ENCODE peak calls at places on chromosomes 4 and X, in seven cellular contexts. T is CD8-positive, alpha-beta memory T cell; F is GM23248; G is tibial artery; X is aorta; W is uterus; Q is SK-N-SH. B is an unnamed sample.

GRCh38 chr4:15757084-15757483 is 21.0 kb upstream of the CD38 start:
- DNase-seq in W (no peak), G (no peak), F (no peak), T (no peak), Q (no peak), X (no peak), B (no peak)

GRCh38 chr4:23930750-23931488 is 41.1 kb upstream of the PPARGC1A start:
- DNase-seq in T (no peak), W (peak; percentile 19), Q (peak; percentile 42), X (peak; percentile 78), F (peak; percentile 45), G (peak; percentile 75), B (no peak)

GRCh38 chrX:9310596-9310995 is 154.3 kb upstream of the TBL1X start:
- DNase-seq in X (no peak), W (no peak), F (peak; percentile 67), Q (no peak), T (no peak), G (no peak), B (no peak)

GRCh38 chr4:52100062-52100461 is 49.0 kb downstream of the SPATA18 start:
- DNase-seq in T (no peak), F (peak; percentile 22), W (no peak), G (no peak), Q (no peak), X (no peak), B (no peak)

GRCh38 chrX:38985375-38985774 is 184.1 kb downstream of the MID1IP1 start:
- DNase-seq in G (no peak), X (no peak), Q (peak; percentile 13), F (peak; percentile 41), T (no peak), W (no peak), B (no peak)

GRCh38 chr4:124883642-124884041 is 171.1 kb upstream of the ANKRD50 start:
- DNase-seq in W (no peak), G (no peak), F (peak; percentile 23), X (no peak), T (no peak), Q (no peak), B (no peak)

GRCh38 chrX:38870386-38870895 is 69.2 kb downstream of the MID1IP1 start:
- DNase-seq in F (no peak), W (no peak), Q (no peak), X (no peak), T (no peak), G (no peak), B (no peak)

GRCh38 chr4:25536577-25537325 is 118.9 kb upstream of the SLC34A2 start:
- DNase-seq in Q (no peak), W (no peak), G (no peak), F (no peak), T (no peak), X (no peak), B (no peak)

GRCh38 chrX:123171781-123172180 is 12.3 kb upstream of the GRIA3 start:
- DNase-seq in F (peak; percentile 53), Q (no peak), G (no peak), W (no peak), X (no peak), T (no peak), B (no peak)

GRCh38 chr4:152709675-152710438 is 30.1 kb upstream of the TMEM154 start:
- DNase-seq in T (no peak), W (no peak), X (no peak), G (no peak), Q (no peak), F (peak; percentile 4), B (no peak)

GRCh38 chrX:75291611-75292010 is 17.7 kb downstream of the UPRT start:
- DNase-seq in G (no peak), Q (no peak), W (no peak), X (no peak), F (no peak), T (no peak), B (no peak)

GRCh38 chrX:75295641-75296040 is 21.8 kb downstream of the UPRT start:
- DNase-seq in Q (no peak), G (no peak), F (no peak), X (no peak), W (no peak), T (no peak), B (no peak)

GRCh38 chrX:75301060-75301459 is 27.2 kb downstream of the UPRT start:
- DNase-seq in W (no peak), Q (no peak), X (no peak), F (peak; percentile 1), G (peak; percentile 18), T (no peak), B (no peak)

DNA sequence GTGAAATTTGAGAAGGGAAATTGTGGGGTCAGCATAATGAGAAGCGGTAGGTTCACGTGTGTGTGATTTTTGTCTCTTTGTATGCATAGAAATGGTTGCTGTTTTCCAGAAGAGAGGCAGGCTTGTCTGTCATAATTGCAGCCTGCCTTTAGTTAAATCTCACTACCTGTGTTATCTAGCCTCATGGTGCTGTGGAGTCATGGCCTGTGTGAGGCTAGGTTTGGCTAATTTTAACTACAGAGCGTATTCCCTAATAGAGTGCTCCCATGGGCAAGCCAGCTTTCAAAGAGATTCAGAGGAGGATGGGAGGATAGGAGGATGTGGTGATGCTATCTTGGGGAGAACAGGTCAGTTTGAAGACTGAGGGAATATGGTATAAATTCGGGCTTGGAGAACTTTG is 23.6 kb downstream of the UPRT start:
- DNase-seq in X (no peak), G (no peak), W (no peak), Q (no peak), F (no peak), T (no peak), B (no peak)
- H3K4me1 ChIP-seq in X (no peaks in the 10 kb centered on the region), G (no peaks in the 10 kb centered on the region), W (no peaks in the 10 kb centered on the region), Q (no peaks in the 10 kb centered on the region), F (no peaks in the 10 kb centered on the region), T (no peaks in the 10 kb centered on the region), B (no peaks in the 10 kb centered on the region)

GRCh38 chrX:148592595-148592994 is 92.2 kb downstream of the AFF2 start:
- DNase-seq in W (no peak), T (no peak), F (no peak), X (no peak), Q (no peak), G (no peak), B (no peak)

GRCh38 chrX:148593987-148594386 is 93.6 kb downstream of the AFF2 start:
- DNase-seq in G (no peak), X (no peak), W (no peak), Q (no peak), T (no peak), F (no peak), B (no peak)

GRCh38 chrX:148588649-148589310 is 88.4 kb downstream of the AFF2 start:
- DNase-seq in X (no peak), W (no peak), Q (no peak), G (no peak), F (peak; percentile 41), T (no peak), B (no peak)

GRCh38 chrX:148593146-148593545 is 92.7 kb downstream of the AFF2 start:
- DNase-seq in G (no peak), T (no peak), F (no peak), W (no peak), Q (no peak), X (no peak), B (no peak)
- H3K4me1 ChIP-seq in G (no peaks in the 10 kb centered on the region), T (no peaks in the 10 kb centered on the region), F (no peaks in the 10 kb centered on the region), W (no peaks in the 10 kb centered on the region), Q (no peaks in the 10 kb centered on the region), X (no peaks in the 10 kb centered on the region), B (no peaks in the 10 kb centered on the region)

DNA sequence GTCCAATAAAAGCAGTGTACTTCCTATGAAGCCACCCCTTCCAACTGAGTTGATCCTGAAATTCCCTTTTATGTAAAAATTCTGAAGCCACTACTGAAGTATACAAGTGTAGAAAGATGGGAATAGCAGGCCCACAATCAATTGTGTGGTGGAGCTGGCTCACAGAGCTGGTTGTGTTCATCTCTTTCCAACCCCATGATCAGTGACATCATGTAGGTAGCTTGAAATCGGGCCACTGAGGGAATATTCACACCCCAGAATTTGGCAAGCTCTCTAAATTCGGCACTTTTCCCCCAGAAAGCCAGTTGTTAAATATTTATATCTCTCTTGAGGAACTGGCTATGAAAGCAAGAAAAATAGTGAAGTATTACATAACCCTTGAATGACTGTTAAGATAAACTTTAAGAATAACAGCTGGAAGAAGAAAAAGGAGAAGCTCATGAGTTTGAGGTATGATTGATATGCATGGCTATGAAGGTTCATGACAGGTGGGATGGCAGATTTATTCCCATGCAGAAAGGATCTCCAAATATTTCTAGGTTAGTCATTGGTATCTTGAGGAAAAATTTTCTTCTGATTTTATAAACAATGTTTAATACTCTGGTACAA is 38.9 kb downstream of the GPRIN3 start:
- DNase-seq in F (no peak), Q (no peak), X (no peak), T (no peak), W (no peak), G (no peak), B (no peak)
- H3K4me1 ChIP-seq in F (no peaks in the 10 kb centered on the region), Q (no peaks in the 10 kb centered on the region), X (no peaks in the 10 kb centered on the region), T (peaks cover 31% of the 10 kb centered on the region), W (no peaks in the 10 kb centered on the region), G (no peaks in the 10 kb centered on the region), B (no peaks in the 10 kb centered on the region)

GRCh38 chrX:111265506-111265905 is 4.8 kb downstream of the CAPN6 start:
- DNase-seq in G (no peak), Q (no peak), X (no peak), W (no peak), F (no peak), T (no peak), B (no peak)
- H3K4me1 ChIP-seq in G (no peaks in the 10 kb centered on the region), Q (no peaks in the 10 kb centered on the region), X (no peaks in the 10 kb centered on the region), W (no peaks in the 10 kb centered on the region), F (no peaks in the 10 kb centered on the region), T (no peaks in the 10 kb centered on the region), B (no peaks in the 10 kb centered on the region)

DNA sequence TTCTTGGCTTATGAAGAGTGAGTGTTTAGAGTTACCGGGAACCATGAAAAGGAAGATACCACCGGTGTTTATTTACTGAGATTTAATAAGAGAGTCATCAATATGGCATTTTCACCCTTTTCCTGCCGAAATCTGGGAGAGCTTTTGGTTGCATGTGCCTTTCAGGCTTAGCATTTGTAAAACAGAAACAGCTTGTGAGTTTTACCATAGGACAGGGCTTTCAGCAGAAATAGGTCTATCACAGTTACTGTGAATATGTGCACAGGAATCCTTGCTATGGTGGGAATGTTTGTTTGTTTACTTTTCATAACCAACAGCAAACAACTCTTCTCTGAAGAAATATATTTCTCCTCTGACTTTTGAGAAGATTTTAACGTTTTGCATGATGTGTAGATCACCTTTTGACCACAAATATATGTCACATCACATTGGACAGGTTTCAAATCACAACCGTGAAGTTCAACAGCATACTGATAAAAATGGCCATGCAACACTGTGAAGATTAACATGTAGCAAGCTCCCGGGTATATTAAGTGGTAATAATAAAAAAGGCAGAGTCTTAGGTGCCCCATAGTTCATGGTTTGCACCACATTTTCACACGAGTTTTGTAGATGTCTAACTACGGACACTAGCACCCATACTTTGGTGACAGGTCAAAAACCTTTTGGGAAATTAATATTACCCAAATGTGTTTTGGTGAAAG is 21.3 kb downstream of the ARHGAP24 start:
- DNase-seq in F (peak; percentile 59), T (no peak), W (no peak), X (no peak), Q (no peak), G (no peak), B (no peak)
- H3K4me1 ChIP-seq in F (peaks cover 54% of the 10 kb centered on the region), T (no peaks in the 10 kb centered on the region), W (no peaks in the 10 kb centered on the region), X (peaks cover 3% of the 10 kb centered on the region), Q (peaks cover 6% of the 10 kb centered on the region), G (no peaks in the 10 kb centered on the region), B (no peaks in the 10 kb centered on the region)

DNA sequence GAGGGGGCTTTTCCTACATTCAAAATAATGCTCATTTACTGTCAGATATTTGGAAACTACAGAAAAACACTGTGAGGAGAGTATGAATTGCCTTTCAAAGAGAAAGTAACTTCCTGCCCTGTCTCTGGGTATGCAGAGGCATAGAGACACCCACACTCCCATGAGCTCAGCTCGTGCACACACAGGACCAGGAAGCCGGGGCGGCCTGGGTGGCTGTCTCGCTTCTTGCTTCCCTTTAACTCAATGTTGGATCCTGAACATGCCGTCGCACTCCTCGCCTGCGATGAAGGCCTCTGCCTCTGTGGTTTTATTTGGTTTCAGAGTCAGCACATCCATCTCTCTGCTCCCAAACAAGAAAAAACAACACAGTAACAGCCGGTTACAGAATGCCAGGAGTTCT is 40.1 kb upstream of the GPR78 start:
- DNase-seq in F (no peak), W (no peak), G (no peak), Q (no peak), X (no peak), T (no peak), B (no peak)
- H3K4me1 ChIP-seq in F (peaks cover 18% of the 10 kb centered on the region), W (no peaks in the 10 kb centered on the region), G (no peaks in the 10 kb centered on the region), Q (no peaks in the 10 kb centered on the region), X (no peaks in the 10 kb centered on the region), T (no peaks in the 10 kb centered on the region), B (no peaks in the 10 kb centered on the region)